ENCODE peak calls at places on chromosomes 16 and 17, in eight cellular contexts. One of them, this sample, is unnamed.

GRCh38 chr17:1484586-1485310 is 7.7 kb downstream of the MYO1C start:
- DNase-seq in pancreas: peak; percentile 76
- DNase-seq in RWPE1: peak; percentile 39
- DNase-seq in activated CD4-positive, alpha-beta T cell treated with anti-CD3 and anti-CD28 coated beads, Interleukin-2, amount 10 ng/mL, durations not matched to agents 7 days and 5 days: peak; percentile 33
- DNase-seq in iris pigment epithelial cell: peak; percentile 54
- DNase-seq in GM12865: peak; percentile 86
- DNase-seq in fibroblast of mammary gland: no peak
- DNase-seq in NCI-H1092: no peak
- DNase-seq in this sample: no peak

GRCh38 chr16:2955438-2955778 is 8.7 kb upstream of the KREMEN2 start:
- DNase-seq in pancreas: no peak
- DNase-seq in RWPE1: no peak
- DNase-seq in activated CD4-positive, alpha-beta T cell treated with anti-CD3 and anti-CD28 coated beads, Interleukin-2, amount 10 ng/mL, durations not matched to agents 7 days and 5 days: no peak
- DNase-seq in iris pigment epithelial cell: no peak
- DNase-seq in GM12865: no peak
- DNase-seq in fibroblast of mammary gland: no peak
- DNase-seq in NCI-H1092: no peak
- DNase-seq in this sample: no peak

GRCh38 chr16:2836646-2837508 is 6.8 kb downstream of the ZG16B start:
- DNase-seq in pancreas: no peak
- DNase-seq in RWPE1: no peak
- DNase-seq in activated CD4-positive, alpha-beta T cell treated with anti-CD3 and anti-CD28 coated beads, Interleukin-2, amount 10 ng/mL, durations not matched to agents 7 days and 5 days: no peak
- DNase-seq in iris pigment epithelial cell: no peak
- DNase-seq in GM12865: no peak
- DNase-seq in fibroblast of mammary gland: no peak
- DNase-seq in NCI-H1092: no peak
- DNase-seq in this sample: no peak

GRCh38 chr17:412211-413015 is 59.8 kb upstream of the RPH3AL start:
- DNase-seq in pancreas: no peak
- DNase-seq in RWPE1: peak; percentile 34
- DNase-seq in activated CD4-positive, alpha-beta T cell treated with anti-CD3 and anti-CD28 coated beads, Interleukin-2, amount 10 ng/mL, durations not matched to agents 7 days and 5 days: peak; percentile 82
- DNase-seq in iris pigment epithelial cell: peak; percentile 58
- DNase-seq in GM12865: peak; percentile 74
- DNase-seq in fibroblast of mammary gland: peak; percentile 68
- DNase-seq in NCI-H1092: no peak
- DNase-seq in this sample: no peak

GRCh38 chr17:77946900-77947643 is 11.4 kb upstream of the TNRC6C start:
- DNase-seq in pancreas: no peak
- DNase-seq in RWPE1: no peak
- DNase-seq in activated CD4-positive, alpha-beta T cell treated with anti-CD3 and anti-CD28 coated beads, Interleukin-2, amount 10 ng/mL, durations not matched to agents 7 days and 5 days: no peak
- DNase-seq in iris pigment epithelial cell: no peak
- DNase-seq in GM12865: no peak
- DNase-seq in fibroblast of mammary gland: no peak
- DNase-seq in NCI-H1092: no peak
- DNase-seq in this sample: no peak

GRCh38 chr16:3188675-3188924 is 596 bp downstream of the OR1F1 start:
- DNase-seq in pancreas: no peak
- DNase-seq in RWPE1: no peak
- DNase-seq in activated CD4-positive, alpha-beta T cell treated with anti-CD3 and anti-CD28 coated beads, Interleukin-2, amount 10 ng/mL, durations not matched to agents 7 days and 5 days: no peak
- DNase-seq in iris pigment epithelial cell: no peak
- DNase-seq in GM12865: no peak
- DNase-seq in fibroblast of mammary gland: no peak
- DNase-seq in NCI-H1092: no peak
- DNase-seq in this sample: no peak

GRCh38 chr17:44345497-44346026 is 460 bp downstream of the GRN start:
- DNase-seq in pancreas: peak; percentile 61
- DNase-seq in RWPE1: no peak
- DNase-seq in activated CD4-positive, alpha-beta T cell treated with anti-CD3 and anti-CD28 coated beads, Interleukin-2, amount 10 ng/mL, durations not matched to agents 7 days and 5 days: peak; percentile 52
- DNase-seq in iris pigment epithelial cell: peak; percentile 55
- DNase-seq in GM12865: peak; percentile 73
- DNase-seq in fibroblast of mammary gland: peak; percentile 61
- DNase-seq in NCI-H1092: peak; percentile 78
- DNase-seq in this sample: peak; percentile 58

GRCh38 chr17:3766783-3767182 is 34.2 kb downstream of the ITGAE start:
- DNase-seq in pancreas: no peak
- DNase-seq in RWPE1: no peak
- DNase-seq in activated CD4-positive, alpha-beta T cell treated with anti-CD3 and anti-CD28 coated beads, Interleukin-2, amount 10 ng/mL, durations not matched to agents 7 days and 5 days: peak; percentile 46
- DNase-seq in iris pigment epithelial cell: no peak
- DNase-seq in GM12865: no peak
- DNase-seq in fibroblast of mammary gland: no peak
- DNase-seq in NCI-H1092: no peak
- DNase-seq in this sample: no peak

GRCh38 chr16:75580-76501 is 2.2 kb upstream of the MPG start:
- DNase-seq in pancreas: peak; percentile 61
- DNase-seq in RWPE1: peak; percentile 32
- DNase-seq in activated CD4-positive, alpha-beta T cell treated with anti-CD3 and anti-CD28 coated beads, Interleukin-2, amount 10 ng/mL, durations not matched to agents 7 days and 5 days: peak; percentile 19
- DNase-seq in iris pigment epithelial cell: peak; percentile 74
- DNase-seq in GM12865: no peak
- DNase-seq in fibroblast of mammary gland: peak; percentile 91
- DNase-seq in NCI-H1092: no peak
- DNase-seq in this sample: no peak

GRCh38 chr17:2690165-2691068 is 21.1 kb downstream of the CLUH start:
- DNase-seq in pancreas: no peak
- DNase-seq in RWPE1: no peak
- DNase-seq in activated CD4-positive, alpha-beta T cell treated with anti-CD3 and anti-CD28 coated beads, Interleukin-2, amount 10 ng/mL, durations not matched to agents 7 days and 5 days: no peak
- DNase-seq in iris pigment epithelial cell: no peak
- DNase-seq in GM12865: no peak
- DNase-seq in fibroblast of mammary gland: no peak
- DNase-seq in NCI-H1092: no peak
- DNase-seq in this sample: peak; percentile 46

GRCh38 chr16:73813523-73813922 is 483.1 kb upstream of the PSMD7 start:
- DNase-seq in pancreas: no peak
- DNase-seq in RWPE1: no peak
- DNase-seq in activated CD4-positive, alpha-beta T cell treated with anti-CD3 and anti-CD28 coated beads, Interleukin-2, amount 10 ng/mL, durations not matched to agents 7 days and 5 days: no peak
- DNase-seq in iris pigment epithelial cell: no peak
- DNase-seq in GM12865: no peak
- DNase-seq in fibroblast of mammary gland: no peak
- DNase-seq in NCI-H1092: no peak
- DNase-seq in this sample: no peak

GRCh38 chr16:64907844-64908243 is 214.0 kb downstream of the CDH11 start:
- DNase-seq in pancreas: no peak
- DNase-seq in RWPE1: no peak
- DNase-seq in activated CD4-positive, alpha-beta T cell treated with anti-CD3 and anti-CD28 coated beads, Interleukin-2, amount 10 ng/mL, durations not matched to agents 7 days and 5 days: no peak
- DNase-seq in iris pigment epithelial cell: no peak
- DNase-seq in GM12865: no peak
- DNase-seq in fibroblast of mammary gland: no peak
- DNase-seq in NCI-H1092: no peak
- DNase-seq in this sample: no peak

GRCh38 chr17:80524150-80524712 is 20.4 kb upstream of the RPTOR start:
- DNase-seq in pancreas: no peak
- DNase-seq in RWPE1: no peak
- DNase-seq in activated CD4-positive, alpha-beta T cell treated with anti-CD3 and anti-CD28 coated beads, Interleukin-2, amount 10 ng/mL, durations not matched to agents 7 days and 5 days: no peak
- DNase-seq in iris pigment epithelial cell: no peak
- DNase-seq in GM12865: no peak
- DNase-seq in fibroblast of mammary gland: no peak
- DNase-seq in NCI-H1092: no peak
- DNase-seq in this sample: no peak

GRCh38 chr16:85767569-85767968 is 16.7 kb upstream of the C16orf74 start:
- DNase-seq in pancreas: no peak
- DNase-seq in RWPE1: peak; percentile 93
- DNase-seq in activated CD4-positive, alpha-beta T cell treated with anti-CD3 and anti-CD28 coated beads, Interleukin-2, amount 10 ng/mL, durations not matched to agents 7 days and 5 days: no peak
- DNase-seq in iris pigment epithelial cell: peak; percentile 83
- DNase-seq in GM12865: no peak
- DNase-seq in fibroblast of mammary gland: peak; percentile 78
- DNase-seq in NCI-H1092: no peak
- DNase-seq in this sample: no peak

GRCh38 chr17:15490634-15491261 is 23.3 kb upstream of the CDRT4 start:
- DNase-seq in pancreas: no peak
- DNase-seq in RWPE1: no peak
- DNase-seq in activated CD4-positive, alpha-beta T cell treated with anti-CD3 and anti-CD28 coated beads, Interleukin-2, amount 10 ng/mL, durations not matched to agents 7 days and 5 days: no peak
- DNase-seq in iris pigment epithelial cell: peak; percentile 69
- DNase-seq in GM12865: no peak
- DNase-seq in fibroblast of mammary gland: peak; percentile 73
- DNase-seq in NCI-H1092: no peak
- DNase-seq in this sample: no peak

This sample was measured in left lobe of liver.